ENCODE peak calls at places on chromosomes 16 and 17, in seven cellular contexts. One of them, this sample, is unnamed.

GRCh38 chr16:86231321-86231995 is 278.9 kb upstream of the FOXF1 start:
- DNase-seq in fibroblast of lung: no peak
- DNase-seq in activated CD8-positive, alpha-beta memory T cell treated with anti-CD3 and anti-CD28 coated beads, Interleukin-2, amount 50 U/mL, for 48 hours: peak
- DNase-seq in activated CD8-positive, alpha-beta T cell treated with anti-CD3 and anti-CD28 coated beads, Interleukin-2, amount 10 ng/mL, durations not matched to agents 7 days and 5 days: no peak
- DNase-seq in NCI-H1417: no peak
- DNase-seq in NCI-H510A treated with DMSO at 0.1 percent for 48 hours: no peak
- DNase-seq in HFF-Myc: no peak
- DNase-seq in this sample: no peak

GRCh38 chr17:18248300-18248731 is 10.2 kb downstream of the FLII start:
- DNase-seq in fibroblast of lung: peak
- DNase-seq in activated CD8-positive, alpha-beta memory T cell treated with anti-CD3 and anti-CD28 coated beads, Interleukin-2, amount 50 U/mL, for 48 hours: peak
- DNase-seq in activated CD8-positive, alpha-beta T cell treated with anti-CD3 and anti-CD28 coated beads, Interleukin-2, amount 10 ng/mL, durations not matched to agents 7 days and 5 days: peak
- DNase-seq in NCI-H1417: peak
- DNase-seq in NCI-H510A treated with DMSO at 0.1 percent for 48 hours: peak
- DNase-seq in HFF-Myc: peak
- DNase-seq in this sample: no peak

GRCh38 chr17:71447644-71448043 is 673.2 kb upstream of the SOX9 start:
- DNase-seq in fibroblast of lung: no peak
- DNase-seq in activated CD8-positive, alpha-beta memory T cell treated with anti-CD3 and anti-CD28 coated beads, Interleukin-2, amount 50 U/mL, for 48 hours: no peak
- DNase-seq in activated CD8-positive, alpha-beta T cell treated with anti-CD3 and anti-CD28 coated beads, Interleukin-2, amount 10 ng/mL, durations not matched to agents 7 days and 5 days: no peak
- DNase-seq in NCI-H1417: no peak
- DNase-seq in NCI-H510A treated with DMSO at 0.1 percent for 48 hours: no peak
- DNase-seq in HFF-Myc: no peak
- DNase-seq in this sample: no peak

GRCh38 chr17:42698736-42699414 is 16.5 kb downstream of the CNTNAP1 start:
- DNase-seq in fibroblast of lung: peak
- DNase-seq in activated CD8-positive, alpha-beta memory T cell treated with anti-CD3 and anti-CD28 coated beads, Interleukin-2, amount 50 U/mL, for 48 hours: peak
- DNase-seq in activated CD8-positive, alpha-beta T cell treated with anti-CD3 and anti-CD28 coated beads, Interleukin-2, amount 10 ng/mL, durations not matched to agents 7 days and 5 days: no peak
- DNase-seq in NCI-H1417: no peak
- DNase-seq in NCI-H510A treated with DMSO at 0.1 percent for 48 hours: no peak
- DNase-seq in HFF-Myc: no peak
- DNase-seq in this sample: no peak

GRCh38 chr16:25614836-25615235 is 76.9 kb upstream of the HS3ST4 start:
- DNase-seq in fibroblast of lung: no peak
- DNase-seq in activated CD8-positive, alpha-beta memory T cell treated with anti-CD3 and anti-CD28 coated beads, Interleukin-2, amount 50 U/mL, for 48 hours: no peak
- DNase-seq in activated CD8-positive, alpha-beta T cell treated with anti-CD3 and anti-CD28 coated beads, Interleukin-2, amount 10 ng/mL, durations not matched to agents 7 days and 5 days: no peak
- DNase-seq in NCI-H1417: no peak
- DNase-seq in NCI-H510A treated with DMSO at 0.1 percent for 48 hours: no peak
- DNase-seq in HFF-Myc: no peak
- DNase-seq in this sample: no peak

GRCh38 chr17:44439168-44439567 is 49.7 kb upstream of the ITGA2B start:
- DNase-seq in fibroblast of lung: no peak
- DNase-seq in activated CD8-positive, alpha-beta memory T cell treated with anti-CD3 and anti-CD28 coated beads, Interleukin-2, amount 50 U/mL, for 48 hours: no peak
- DNase-seq in activated CD8-positive, alpha-beta T cell treated with anti-CD3 and anti-CD28 coated beads, Interleukin-2, amount 10 ng/mL, durations not matched to agents 7 days and 5 days: no peak
- DNase-seq in NCI-H1417: no peak
- DNase-seq in NCI-H510A treated with DMSO at 0.1 percent for 48 hours: no peak
- DNase-seq in HFF-Myc: no peak
- DNase-seq in this sample: no peak

GRCh38 chr17:77644181-77644972 is 314.1 kb upstream of the TNRC6C start:
- DNase-seq in fibroblast of lung: no peak
- DNase-seq in activated CD8-positive, alpha-beta memory T cell treated with anti-CD3 and anti-CD28 coated beads, Interleukin-2, amount 50 U/mL, for 48 hours: no peak
- DNase-seq in activated CD8-positive, alpha-beta T cell treated with anti-CD3 and anti-CD28 coated beads, Interleukin-2, amount 10 ng/mL, durations not matched to agents 7 days and 5 days: no peak
- DNase-seq in NCI-H1417: no peak
- DNase-seq in NCI-H510A treated with DMSO at 0.1 percent for 48 hours: no peak
- DNase-seq in HFF-Myc: no peak
- DNase-seq in this sample: no peak

GRCh38 chr17:45146616-45147101 is 1.6 kb upstream of the HEXIM1 start:
- DNase-seq in fibroblast of lung: peak
- DNase-seq in activated CD8-positive, alpha-beta memory T cell treated with anti-CD3 and anti-CD28 coated beads, Interleukin-2, amount 50 U/mL, for 48 hours: no peak
- DNase-seq in activated CD8-positive, alpha-beta T cell treated with anti-CD3 and anti-CD28 coated beads, Interleukin-2, amount 10 ng/mL, durations not matched to agents 7 days and 5 days: no peak
- DNase-seq in NCI-H1417: no peak
- DNase-seq in NCI-H510A treated with DMSO at 0.1 percent for 48 hours: no peak
- DNase-seq in HFF-Myc: no peak
- DNase-seq in this sample: no peak

GRCh38 chr16:1913327-1914083 is 4.7 kb downstream of the HS3ST6 start:
- DNase-seq in fibroblast of lung: no peak
- DNase-seq in activated CD8-positive, alpha-beta memory T cell treated with anti-CD3 and anti-CD28 coated beads, Interleukin-2, amount 50 U/mL, for 48 hours: no peak
- DNase-seq in activated CD8-positive, alpha-beta T cell treated with anti-CD3 and anti-CD28 coated beads, Interleukin-2, amount 10 ng/mL, durations not matched to agents 7 days and 5 days: no peak
- DNase-seq in NCI-H1417: peak
- DNase-seq in NCI-H510A treated with DMSO at 0.1 percent for 48 hours: peak
- DNase-seq in HFF-Myc: no peak
- DNase-seq in this sample: no peak

GRCh38 chr16:87834668-87835473 is 34.4 kb downstream of the SLC7A5 start:
- DNase-seq in fibroblast of lung: peak
- DNase-seq in activated CD8-positive, alpha-beta memory T cell treated with anti-CD3 and anti-CD28 coated beads, Interleukin-2, amount 50 U/mL, for 48 hours: no peak
- DNase-seq in activated CD8-positive, alpha-beta T cell treated with anti-CD3 and anti-CD28 coated beads, Interleukin-2, amount 10 ng/mL, durations not matched to agents 7 days and 5 days: no peak
- DNase-seq in NCI-H1417: no peak
- DNase-seq in NCI-H510A treated with DMSO at 0.1 percent for 48 hours: no peak
- DNase-seq in HFF-Myc: peak
- DNase-seq in this sample: no peak

GRCh38 chr16:88988980-88989791 is 12.2 kb upstream of the CBFA2T3 start:
- DNase-seq in fibroblast of lung: no peak
- DNase-seq in activated CD8-positive, alpha-beta memory T cell treated with anti-CD3 and anti-CD28 coated beads, Interleukin-2, amount 50 U/mL, for 48 hours: no peak
- DNase-seq in activated CD8-positive, alpha-beta T cell treated with anti-CD3 and anti-CD28 coated beads, Interleukin-2, amount 10 ng/mL, durations not matched to agents 7 days and 5 days: no peak
- DNase-seq in NCI-H1417: no peak
- DNase-seq in NCI-H510A treated with DMSO at 0.1 percent for 48 hours: no peak
- DNase-seq in HFF-Myc: no peak
- DNase-seq in this sample: no peak

GRCh38 chr16:67186550-67186950 is 2.8 kb upstream of the MATCAP1 start:
- DNase-seq in fibroblast of lung: no peak
- DNase-seq in activated CD8-positive, alpha-beta memory T cell treated with anti-CD3 and anti-CD28 coated beads, Interleukin-2, amount 50 U/mL, for 48 hours: no peak
- DNase-seq in activated CD8-positive, alpha-beta T cell treated with anti-CD3 and anti-CD28 coated beads, Interleukin-2, amount 10 ng/mL, durations not matched to agents 7 days and 5 days: no peak
- DNase-seq in NCI-H1417: no peak
- DNase-seq in NCI-H510A treated with DMSO at 0.1 percent for 48 hours: no peak
- DNase-seq in HFF-Myc: no peak
- DNase-seq in this sample: no peak

GRCh38 chr17:33056392-33057146 is 64.9 kb downstream of the SPACA3 start:
- DNase-seq in fibroblast of lung: no peak
- DNase-seq in activated CD8-positive, alpha-beta memory T cell treated with anti-CD3 and anti-CD28 coated beads, Interleukin-2, amount 50 U/mL, for 48 hours: no peak
- DNase-seq in activated CD8-positive, alpha-beta T cell treated with anti-CD3 and anti-CD28 coated beads, Interleukin-2, amount 10 ng/mL, durations not matched to agents 7 days and 5 days: no peak
- DNase-seq in NCI-H1417: no peak
- DNase-seq in NCI-H510A treated with DMSO at 0.1 percent for 48 hours: no peak
- DNase-seq in HFF-Myc: no peak
- DNase-seq in this sample: no peak

GRCh38 chr17:62966426-62967110 is 533 bp downstream of the TANC2 start:
- DNase-seq in fibroblast of lung: no peak
- DNase-seq in activated CD8-positive, alpha-beta memory T cell treated with anti-CD3 and anti-CD28 coated beads, Interleukin-2, amount 50 U/mL, for 48 hours: peak
- DNase-seq in activated CD8-positive, alpha-beta T cell treated with anti-CD3 and anti-CD28 coated beads, Interleukin-2, amount 10 ng/mL, durations not matched to agents 7 days and 5 days: peak
- DNase-seq in NCI-H1417: peak
- DNase-seq in NCI-H510A treated with DMSO at 0.1 percent for 48 hours: peak
- DNase-seq in HFF-Myc: no peak
- DNase-seq in this sample: no peak

GRCh38 chr17:70677783-70678647 is 508.7 kb downstream of the KCNJ2 start:
- DNase-seq in fibroblast of lung: peak
- DNase-seq in activated CD8-positive, alpha-beta memory T cell treated with anti-CD3 and anti-CD28 coated beads, Interleukin-2, amount 50 U/mL, for 48 hours: no peak
- DNase-seq in activated CD8-positive, alpha-beta T cell treated with anti-CD3 and anti-CD28 coated beads, Interleukin-2, amount 10 ng/mL, durations not matched to agents 7 days and 5 days: no peak
- DNase-seq in NCI-H1417: no peak
- DNase-seq in NCI-H510A treated with DMSO at 0.1 percent for 48 hours: peak
- DNase-seq in HFF-Myc: no peak
- DNase-seq in this sample: no peak